ENCODE peak calls at places on chromosomes 2 and 18, in five cellular contexts. U, A, L, S and Y are unnamed samples.

GRCh38 chr2:18987592-18988073 is 370.8 kb downstream of the OSR1 start:
- DNase-seq in U (peak; percentile 27), L (no peak), A (peak; percentile 34), S (no peak), Y (no peak)

GRCh38 chr18:31185551-31185950 is 22.9 kb upstream of the DSC1 start:
- DNase-seq in L (no peak), U (no peak), A (peak; percentile 63), S (no peak), Y (no peak)

GRCh38 chr2:185607943-185608342 is 130.7 kb upstream of the FSIP2 start:
- DNase-seq in U (no peak), L (no peak), S (no peak), A (no peak), Y (no peak)

GRCh38 chr18:6729247-6730091 is at the start of gene ARHGAP28:
- DNase-seq in L (peak; percentile 71), U (peak; percentile 5), A (no peak), S (peak; percentile 88), Y (no peak)

GRCh38 chr2:69386376-69386775 is 651 bp downstream of the GFPT1 start:
- DNase-seq in S (no peak), U (no peak), A (peak; percentile 24), L (no peak), Y (no peak)

GRCh38 chr18:80022613-80023012 is 11.6 kb upstream of the RBFA start:
- DNase-seq in A (no peak), U (no peak), L (no peak), S (no peak), Y (no peak)

GRCh38 chr18:41881285-41881684 is 73.7 kb upstream of the PIK3C3 start:
- DNase-seq in L (no peak), U (no peak), S (no peak), A (no peak), Y (no peak)

GRCh38 chr2:8710951-8711350 is 29.1 kb downstream of the ID2 start:
- DNase-seq in U (no peak), L (no peak), S (no peak), A (no peak), Y (no peak)

GRCh38 chr2:2848621-2849443 is 517.8 kb upstream of the MYT1L start:
- DNase-seq in U (no peak), A (no peak), L (no peak), S (no peak), Y (no peak)

GRCh38 chr2:180907731-180908130 is 72.7 kb upstream of the UBE2E3 start:
- DNase-seq in U (no peak), S (no peak), A (no peak), L (no peak), Y (no peak)

GRCh38 chr2:152813381-152813780 is 95.0 kb downstream of the ARL6IP6 start:
- DNase-seq in A (no peak), L (no peak), U (no peak), S (no peak), Y (no peak)

GRCh38 chr2:26172189-26172865 is 561 bp upstream of the GAREM2 start:
- DNase-seq in U (peak; percentile 40), S (peak; percentile 80), A (no peak), L (no peak), Y (no peak)

GRCh38 chr2:159176555-159176954 is 109.9 kb downstream of the WDSUB1 start:
- DNase-seq in A (no peak), S (no peak), L (no peak), U (no peak), Y (no peak)

GRCh38 chr2:38771632-38772031 is 6.4 kb upstream of the GEMIN6 start:
- DNase-seq in A (no peak), L (no peak), U (no peak), S (no peak), Y (no peak)

GRCh38 chr18:79315589-79315988 is 80.1 kb upstream of the NFATC1 start:
- DNase-seq in U (no peak), L (no peak), S (no peak), A (no peak), Y (no peak)

GRCh38 chr2:199015072-199015471 is 442.7 kb downstream of the SATB2 start:
- DNase-seq in U (no peak), L (no peak), A (no peak), S (no peak), Y (no peak)

GRCh38 chr18:6435731-6436130 is 21.0 kb upstream of the L3MBTL4 start:
- DNase-seq in A (no peak), S (no peak), U (no peak), L (no peak), Y (no peak)

GRCh38 chr18:79465392-79465991 is 69.8 kb downstream of the NFATC1 start:
- DNase-seq in U (no peak), A (no peak), S (no peak), L (no peak), Y (peak; percentile 5)

GRCh38 chr18:32042337-32042736 is 23.7 kb downstream of the RNF125 start:
- DNase-seq in L (no peak), U (no peak), A (no peak), S (no peak), Y (no peak)

GRCh38 chr2:221006084-221006483 is 566.0 kb downstream of the EPHA4 start:
- DNase-seq in A (no peak), L (no peak), S (no peak), U (no peak), Y (no peak)

GRCh38 chr2:65367517-65367916 is 64.9 kb downstream of the SPRED2 start:
- DNase-seq in S (no peak), L (no peak), U (peak; percentile 69), A (no peak), Y (no peak)

GRCh38 chr2:233404227-233404626 is 49.9 kb downstream of the DGKD start:
- DNase-seq in U (peak; percentile 60), L (no peak), S (peak; percentile 36), A (peak; percentile 48), Y (no peak)

GRCh38 chr2:44936275-44936674 is 5.2 kb upstream of the SIX3 start:
- DNase-seq in S (no peak), U (no peak), L (no peak), A (no peak), Y (no peak)

GRCh38 chr2:36352024-36352398 is 3.6 kb upstream of the CRIM1 start:
- DNase-seq in A (peak; percentile 68), S (peak; percentile 37), U (no peak), L (no peak), Y (peak; percentile 16)

GRCh38 chr2:83054751-83055150 is 1404.3 kb downstream of the SUCLG1 start:
- DNase-seq in A (no peak), L (no peak), S (no peak), U (no peak), Y (no peak)

DNA sequence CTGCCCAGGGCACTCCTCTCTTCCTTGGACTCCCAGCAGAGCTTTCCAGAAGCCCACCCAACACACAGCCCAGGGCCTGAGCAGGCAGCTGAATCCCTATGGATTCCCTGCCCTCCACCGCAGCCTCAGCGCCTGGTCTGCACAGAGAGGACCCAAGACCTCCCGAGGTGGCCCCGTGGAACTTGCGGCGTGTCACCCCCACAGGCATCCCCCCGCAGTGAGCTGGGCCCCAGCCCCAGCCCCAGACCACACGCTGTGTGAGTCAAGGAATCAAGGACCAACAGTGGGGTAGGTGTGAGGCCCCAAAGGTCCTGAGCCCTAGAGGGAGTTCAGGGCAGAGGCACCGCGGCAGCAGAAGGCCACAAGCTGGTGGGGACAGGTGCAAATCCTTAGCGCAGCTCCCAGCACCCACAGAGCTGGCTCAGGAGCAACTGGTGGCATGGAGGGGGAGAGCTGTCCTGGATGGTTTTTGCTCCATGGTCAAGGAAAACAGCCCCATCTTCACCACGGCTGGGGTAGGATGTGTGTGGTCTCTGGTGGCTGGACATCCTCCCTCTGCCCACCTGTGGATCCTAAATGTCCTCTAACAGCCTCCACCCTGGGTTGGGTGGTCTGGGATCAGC is 8.5 kb downstream of the HS6ST1 start:
- DNase-seq in A (no peak), L (no peak), S (no peak), U (no peak), Y (no peak)
- TF ChIP-seq HDAC2 in A (no peak), L (no peak), S (no peak), U (no peak), Y (no peak)

GRCh38 chr2:113282747-113283533 is 4.2 kb upstream of the PAX8 start:
- DNase-seq in S (no peak), L (no peak), U (peak; percentile 89), A (peak; percentile 91), Y (no peak)
- TF ChIP-seq EP300 in S (no peak), L (no peak), U (no peak), A (peak; percentile 66), Y (no peak)

GRCh38 chr2:119148082-119148715 is 10.4 kb downstream of the C1QL2 start:
- DNase-seq in U (no peak), S (no peak), L (no peak), A (no peak), Y (no peak)

GRCh38 chr2:119136872-119137271 is 21.7 kb downstream of the C1QL2 start:
- DNase-seq in S (no peak), L (no peak), A (no peak), U (no peak), Y (no peak)

GRCh38 chr2:119144806-119145205 is 13.7 kb downstream of the C1QL2 start:
- DNase-seq in L (no peak), S (no peak), U (no peak), A (no peak), Y (no peak)

GRCh38 chr2:119137502-119137901 is 21.0 kb downstream of the C1QL2 start:
- DNase-seq in A (no peak), U (no peak), S (no peak), L (no peak), Y (no peak)

DNA sequence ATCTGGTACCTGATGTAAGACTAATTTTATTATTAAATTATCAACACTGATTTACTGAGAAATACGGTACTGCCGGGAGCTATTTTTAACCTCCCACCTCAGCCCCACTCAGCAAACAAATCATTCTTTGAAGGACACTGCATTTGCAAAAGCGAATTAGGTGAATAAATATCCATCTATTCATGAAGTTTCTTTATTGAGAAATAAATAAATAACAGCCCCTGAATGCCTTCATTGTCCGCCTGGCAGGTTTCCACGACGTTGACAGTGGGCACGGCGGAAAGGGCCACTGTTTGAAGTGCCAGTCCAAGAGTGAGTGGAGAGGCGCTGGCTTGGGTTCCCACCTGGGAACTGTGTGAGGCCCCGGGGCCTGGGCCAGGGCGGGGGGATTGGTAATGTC is 15.7 kb downstream of the C1QL2 start:
- DNase-seq in L (no peak), A (peak; percentile 24), S (no peak), U (no peak), Y (no peak)
- TF ChIP-seq HDAC2 in L (no peak), A (no peak), S (no peak), U (no peak), Y (no peak)

GRCh38 chr2:165454905-165455304 is 14.6 kb upstream of the CSRNP3 start:
- DNase-seq in U (no peak), L (no peak), A (no peak), S (no peak), Y (no peak)

GRCh38 chr2:165452327-165452726 is 17.2 kb upstream of the CSRNP3 start:
- DNase-seq in L (no peak), U (no peak), A (no peak), S (no peak), Y (no peak)

GRCh38 chr2:165455940-165456479 is 13.5 kb upstream of the CSRNP3 start:
- DNase-seq in A (no peak), L (no peak), S (no peak), U (no peak), Y (no peak)

GRCh38 chr2:165453672-165454071 is 15.8 kb upstream of the CSRNP3 start:
- DNase-seq in L (no peak), S (no peak), A (no peak), U (no peak), Y (no peak)

DNA sequence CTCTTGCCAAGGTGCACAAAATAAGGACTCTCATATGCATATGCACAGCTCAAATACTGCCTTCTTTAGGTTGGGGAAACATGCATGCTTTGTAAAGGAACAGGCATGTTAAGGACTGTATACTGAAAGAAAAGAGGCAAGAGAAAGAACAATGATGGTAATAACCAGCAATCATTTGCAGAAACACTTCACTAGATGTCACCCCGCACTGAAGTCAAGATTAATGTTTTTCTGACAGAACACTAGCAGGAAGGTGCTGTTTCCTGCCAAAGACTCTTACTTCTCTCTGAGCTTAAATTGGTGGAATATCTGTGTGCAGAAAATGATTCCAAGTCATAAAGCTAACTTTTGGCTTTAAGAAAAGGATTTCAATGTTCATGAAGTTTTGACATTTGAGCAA is 19.4 kb upstream of the CSRNP3 start:
- DNase-seq in U (no peak), L (no peak), S (no peak), A (no peak), Y (no peak)
- TF ChIP-seq EP300 in U (no peak), L (no peak), S (no peak), A (no peak), Y (no peak)